ENCODE peak calls at places on chromosome 15, in ten cellular contexts. U is breast epithelium, E is prostate gland, S is HCT116, M is ovary, C is esophagus squamous epithelium, N is IMR-90, D is suprapubic skin, P is body of pancreas, J is adrenal gland. L is an unnamed sample. For H3K4me1, the result is how much of the 10 kb centered on the place peaks cover.

GRCh38 chr15:91592586-91592985 is 260.9 kb upstream of the SLCO3A1 start:
- DNase-seq in U (no peak), E (no peak), S (no peak), M (no peak), C (no peak), N (no peak), D (no peak), P (no peak), J (no peak), L (no peak)

GRCh38 chr15:36950371-36950770 is 150.0 kb downstream of the MEIS2 start:
- DNase-seq in U (no peak), E (no peak), S (no peak), M (no peak), C (no peak), N (no peak), D (no peak), P (no peak), J (no peak), L (no peak)

GRCh38 chr15:48300038-48300437 is 31.2 kb upstream of the DUT start:
- DNase-seq in U (no peak), E (no peak), S (no peak), M (no peak), C (no peak), N (no peak), D (no peak), P (no peak), J (no peak), L (no peak)

GRCh38 chr15:69082556-69082955 is 68.1 kb downstream of the NOX5 start:
- DNase-seq in U (no peak), E (no peak), S (no peak), M (no peak), C (no peak), N (no peak), D (no peak), P (no peak), J (no peak), L (no peak)

GRCh38 chr15:55627730-55628368 is 39.7 kb upstream of the PYGO1 start:
- DNase-seq in U (no peak), E (no peak), S (peak), M (no peak), C (no peak), N (peak), D (peak), P (peak), J (peak), L (no peak)

GRCh38 chr15:95017950-95018349 is 786.6 kb downstream of the MCTP2 start:
- DNase-seq in U (peak), E (no peak), S (no peak), M (peak), C (no peak), N (no peak), D (no peak), P (peak), J (peak), L (peak)

GRCh38 chr15:44296625-44297524 is 8.4 kb downstream of the GOLM2 start:
- DNase-seq in U (no peak), E (peak), S (peak), M (no peak), C (no peak), N (peak), D (no peak), P (peak), J (no peak), L (no peak)

GRCh38 chr15:66657062-66658020 is 44.7 kb upstream of the SMAD6 start:
- DNase-seq in U (no peak), E (no peak), S (no peak), M (no peak), C (no peak), N (no peak), D (no peak), P (no peak), J (no peak), L (no peak)

GRCh38 chr15:82986442-82986780 is 401 bp downstream of the RAMAC start:
- DNase-seq in U (no peak), E (no peak), S (no peak), M (no peak), C (no peak), N (peak), D (no peak), P (no peak), J (no peak), L (peak)

GRCh38 chr15:45268135-45268534 is 16.1 kb downstream of the SLC28A2 start:
- DNase-seq in U (no peak), E (no peak), S (no peak), M (no peak), C (no peak), N (no peak), D (no peak), P (peak), J (no peak), L (no peak)

GRCh38 chr15:78909791-78910228 is 35.0 kb downstream of the CTSH start:
- DNase-seq in U (no peak), E (no peak), S (peak), M (peak), C (no peak), N (peak), D (no peak), P (peak), J (no peak), L (no peak)

GRCh38 chr15:33985287-33985686 is 17.0 kb downstream of the CHRM5 start:
- DNase-seq in U (no peak), E (no peak), S (no peak), M (no peak), C (no peak), N (peak), D (no peak), P (no peak), J (no peak), L (no peak)

GRCh38 chr15:99016680-99017321 is 9.2 kb upstream of the PGPEP1L start:
- DNase-seq in U (no peak), E (no peak), S (no peak), M (no peak), C (no peak), N (peak), D (no peak), P (no peak), J (no peak), L (no peak)

GRCh38 chr15:62407962-62408361 is 242.9 kb upstream of the C2CD4B start:
- DNase-seq in U (no peak), E (no peak), S (no peak), M (no peak), C (no peak), N (no peak), D (no peak), P (no peak), J (no peak), L (no peak)

GRCh38 chr15:68587769-68588385 is 9.1 kb downstream of the CORO2B start:
- DNase-seq in U (no peak), E (no peak), S (no peak), M (no peak), C (no peak), N (no peak), D (no peak), P (no peak), J (no peak), L (no peak)

DNA sequence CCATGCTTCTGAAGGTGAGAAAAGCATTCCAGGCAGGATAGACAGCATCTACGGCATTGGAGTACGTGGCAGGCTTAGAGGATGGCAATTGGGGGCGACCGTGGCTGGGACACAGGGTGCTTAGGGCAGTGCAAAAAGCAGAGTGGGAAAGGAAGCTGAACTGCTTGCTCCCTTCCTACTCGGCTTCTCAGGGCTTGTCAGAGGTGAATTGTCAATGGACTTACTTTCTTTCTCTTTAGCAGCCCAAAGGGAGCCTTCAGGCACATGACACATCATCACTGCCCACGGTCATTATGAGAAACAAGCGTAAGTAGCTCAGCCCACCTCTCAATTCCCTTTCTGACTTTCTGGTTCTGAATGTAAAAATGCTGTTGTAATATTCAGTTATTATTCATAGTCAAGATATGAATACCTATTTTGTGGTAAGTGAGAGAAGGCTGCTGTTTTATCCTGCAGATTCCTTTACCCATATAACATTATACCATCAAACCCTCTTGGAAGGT is 84.3 kb downstream of the KLHL25 start:
- DNase-seq in U (no peak), E (no peak), S (no peak), M (no peak), C (no peak), N (no peak), D (no peak), P (no peak), J (no peak), L (no peak)
- TF ChIP-seq POLR2A in U (no peak), E (no peak), S (no peak), M (no peak), C (no peak), N (no peak), D (no peak), P (no peak), J (no peak), L (no peak)

DNA sequence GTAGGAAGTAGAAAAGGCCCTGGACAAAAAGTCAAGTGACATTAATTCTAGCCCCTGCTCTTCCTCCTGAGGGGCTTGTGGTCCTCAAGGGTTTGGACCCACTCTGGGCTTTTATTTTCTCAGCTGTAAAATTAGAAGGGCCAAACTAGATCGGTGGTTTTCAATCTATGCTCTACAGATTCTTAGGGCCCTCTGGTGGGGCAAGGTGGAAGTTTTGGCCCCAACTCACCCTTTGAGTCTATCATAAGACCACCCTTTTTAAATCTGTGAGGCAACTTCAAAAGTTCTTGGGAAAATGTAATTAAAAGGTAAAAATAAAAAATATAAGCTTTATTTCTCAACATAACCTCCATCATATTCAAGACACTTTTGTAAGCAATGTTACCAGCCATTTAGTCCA is 25.6 kb upstream of the CFAP161 start:
- DNase-seq in U (no peak), E (no peak), S (no peak), M (no peak), C (no peak), N (no peak), D (no peak), P (no peak), J (no peak), L (no peak)
- TF ChIP-seq CTCF in U (peak), E (peak), S (peak), M (no peak), C (peak), N (peak), D (no peak), P (peak), J (peak), L (no peak)

GRCh38 chr15:77225088-77225487 is 154.2 kb upstream of the TSPAN3 start:
- DNase-seq in U (no peak), E (no peak), S (no peak), M (no peak), C (no peak), N (peak), D (no peak), P (no peak), J (no peak), L (no peak)
- H3K4me1 ChIP-seq in U (under half), E (under half), S (under half), M (under half), C (under half), N (under half), D (under half), P (under half), J (under half), L (under half)

DNA sequence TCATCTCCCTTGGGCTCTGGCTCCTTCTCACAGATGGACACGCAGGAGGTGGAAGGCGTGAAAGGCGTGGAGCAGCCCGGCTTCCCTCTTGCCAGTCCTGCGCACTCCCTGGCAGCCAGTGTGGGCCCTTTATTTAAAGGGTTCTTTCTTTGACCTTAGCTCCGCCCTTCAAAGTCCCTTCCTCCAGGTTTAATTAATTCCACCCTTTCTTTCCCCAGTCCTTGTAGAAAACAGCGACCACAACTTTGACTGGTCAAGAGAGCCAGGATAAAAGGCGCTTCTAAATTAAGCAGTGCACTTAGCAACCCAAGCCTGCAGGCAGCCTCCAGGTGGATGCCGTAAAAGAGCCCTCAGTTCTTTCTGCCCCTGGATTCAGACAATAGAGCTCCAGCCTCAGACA is at the start of gene HDC:
- DNase-seq in U (no peak), E (no peak), S (no peak), M (no peak), C (no peak), N (no peak), D (no peak), P (no peak), J (no peak), L (no peak)
- TF ChIP-seq POLR2A in U (no peak), E (no peak), S (no peak), M (no peak), C (no peak), N (no peak), D (no peak), P (no peak), J (no peak), L (no peak)

GRCh38 chr15:49675051-49675450 is 54.2 kb downstream of the DTWD1 start:
- DNase-seq in U (no peak), E (no peak), S (no peak), M (no peak), C (no peak), N (peak), D (no peak), P (no peak), J (no peak), L (no peak)
- TF ChIP-seq CTCF in U (no peak), E (no peak), S (no peak), M (no peak), C (peak), N (peak), D (no peak), P (no peak), J (no peak), L (no peak)

DNA sequence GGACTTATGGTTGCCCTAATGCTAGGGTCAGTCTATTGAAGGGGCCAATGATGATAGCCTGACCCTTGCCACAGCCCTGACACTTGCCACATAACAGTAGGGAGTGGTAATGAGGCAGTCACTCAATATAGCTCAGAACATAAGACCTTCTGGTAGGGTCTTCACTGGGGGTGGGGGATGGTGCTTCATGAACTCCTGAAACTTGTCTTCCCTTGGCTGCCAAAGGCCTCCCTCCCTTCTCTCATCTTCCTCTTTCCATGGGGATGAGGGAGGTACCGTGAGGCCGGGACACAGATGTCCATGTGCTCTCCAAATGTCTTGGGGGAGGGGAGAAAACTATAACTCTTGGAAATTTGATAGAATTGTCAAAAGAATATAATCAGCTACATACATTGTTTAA is 21.1 kb upstream of the THSD4 start:
- DNase-seq in U (no peak), E (no peak), S (no peak), M (no peak), C (no peak), N (no peak), D (no peak), P (no peak), J (no peak), L (no peak)
- H3K4me1 ChIP-seq in U (under half), E (under half), S (under half), M (under half), C (under half), N (under half), D (under half), P (under half), J (under half), L (under half)

GRCh38 chr15:90161946-90162345 is 39.2 kb upstream of the SEMA4B start:
- DNase-seq in U (no peak), E (no peak), S (no peak), M (no peak), C (no peak), N (no peak), D (no peak), P (no peak), J (no peak), L (no peak)

GRCh38 chr15:90162956-90163355 is 38.2 kb upstream of the SEMA4B start:
- DNase-seq in U (no peak), E (no peak), S (no peak), M (no peak), C (no peak), N (no peak), D (no peak), P (no peak), J (no peak), L (no peak)

GRCh38 chr15:90159213-90159612 is 41.9 kb upstream of the SEMA4B start:
- DNase-seq in U (no peak), E (no peak), S (no peak), M (no peak), C (no peak), N (no peak), D (no peak), P (no peak), J (no peak), L (peak)

GRCh38 chr15:90165157-90165556 is 36.0 kb upstream of the SEMA4B start:
- DNase-seq in U (no peak), E (no peak), S (no peak), M (no peak), C (no peak), N (no peak), D (no peak), P (no peak), J (no peak), L (no peak)

DNA sequence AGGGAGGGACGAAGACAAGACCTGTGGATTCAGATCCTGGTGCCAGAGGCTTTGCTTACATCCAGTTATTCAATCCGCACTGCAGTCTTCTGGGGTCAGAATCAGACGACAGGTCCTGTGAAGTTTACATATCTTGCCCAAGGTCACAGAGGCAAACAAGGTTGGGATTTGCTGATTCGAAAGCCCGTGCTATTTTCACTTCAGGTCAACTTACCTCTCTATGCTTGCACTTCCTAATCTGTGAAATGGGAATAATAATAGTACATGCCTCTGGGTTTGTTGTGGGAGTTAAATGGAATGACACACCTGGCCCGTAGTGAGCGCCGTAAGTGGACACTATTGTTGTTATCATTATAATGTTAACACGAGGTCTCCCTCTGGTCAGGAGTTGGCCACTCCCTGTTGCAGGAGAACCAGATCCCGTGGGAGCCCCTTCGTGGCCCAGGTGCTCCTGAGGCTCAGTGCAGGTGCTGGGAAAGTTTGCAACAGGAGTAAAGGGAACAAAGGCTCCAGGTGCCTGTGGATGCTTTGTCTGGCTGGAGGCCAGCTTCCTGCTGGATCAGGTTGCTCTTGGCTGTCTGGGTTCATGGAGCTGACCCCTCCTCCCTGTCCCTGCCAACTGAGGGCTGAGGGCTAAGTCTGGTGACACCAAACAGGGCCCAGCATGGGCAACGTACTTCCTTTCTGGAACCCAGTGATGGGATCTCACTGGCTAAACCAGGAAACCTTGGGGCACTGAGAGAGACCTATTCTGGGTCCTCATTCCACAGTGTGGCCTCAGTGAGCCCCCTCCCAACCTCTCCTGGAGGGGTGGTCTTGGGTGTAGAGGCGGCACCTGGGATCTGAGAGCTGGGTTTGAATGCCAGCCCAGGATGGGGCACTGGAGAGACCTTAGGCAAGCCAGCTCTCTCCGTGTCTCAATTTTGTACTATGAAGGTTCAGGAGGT is 40.1 kb upstream of the SEMA4B start:
- DNase-seq in U (peak), E (peak), S (no peak), M (no peak), C (no peak), N (no peak), D (no peak), P (peak), J (no peak), L (peak)
- TF ChIP-seq POLR2A in U (no peak), E (no peak), S (no peak), M (no peak), C (no peak), N (no peak), D (no peak), P (peak), J (no peak), L (no peak)

GRCh38 chr15:89674526-89674925 is 4.6 kb downstream of the PLIN1 start:
- DNase-seq in U (no peak), E (no peak), S (no peak), M (no peak), C (no peak), N (no peak), D (no peak), P (no peak), J (no peak), L (no peak)
- TF ChIP-seq CTCF in U (no peak), E (no peak), S (no peak), M (no peak), C (no peak), N (no peak), D (no peak), P (peak), J (no peak), L (no peak)

GRCh38 chr15:64464271-64465005 is 4.1 kb downstream of the ZNF609 start:
- DNase-seq in U (no peak), E (no peak), S (no peak), M (no peak), C (no peak), N (peak), D (no peak), P (no peak), J (no peak), L (peak)
- H3K4me1 ChIP-seq in U (under half), E (under half), S (under half), M (under half), C (under half), N (under half), D (half or more), P (half or more), J (under half), L (half or more)

DNA sequence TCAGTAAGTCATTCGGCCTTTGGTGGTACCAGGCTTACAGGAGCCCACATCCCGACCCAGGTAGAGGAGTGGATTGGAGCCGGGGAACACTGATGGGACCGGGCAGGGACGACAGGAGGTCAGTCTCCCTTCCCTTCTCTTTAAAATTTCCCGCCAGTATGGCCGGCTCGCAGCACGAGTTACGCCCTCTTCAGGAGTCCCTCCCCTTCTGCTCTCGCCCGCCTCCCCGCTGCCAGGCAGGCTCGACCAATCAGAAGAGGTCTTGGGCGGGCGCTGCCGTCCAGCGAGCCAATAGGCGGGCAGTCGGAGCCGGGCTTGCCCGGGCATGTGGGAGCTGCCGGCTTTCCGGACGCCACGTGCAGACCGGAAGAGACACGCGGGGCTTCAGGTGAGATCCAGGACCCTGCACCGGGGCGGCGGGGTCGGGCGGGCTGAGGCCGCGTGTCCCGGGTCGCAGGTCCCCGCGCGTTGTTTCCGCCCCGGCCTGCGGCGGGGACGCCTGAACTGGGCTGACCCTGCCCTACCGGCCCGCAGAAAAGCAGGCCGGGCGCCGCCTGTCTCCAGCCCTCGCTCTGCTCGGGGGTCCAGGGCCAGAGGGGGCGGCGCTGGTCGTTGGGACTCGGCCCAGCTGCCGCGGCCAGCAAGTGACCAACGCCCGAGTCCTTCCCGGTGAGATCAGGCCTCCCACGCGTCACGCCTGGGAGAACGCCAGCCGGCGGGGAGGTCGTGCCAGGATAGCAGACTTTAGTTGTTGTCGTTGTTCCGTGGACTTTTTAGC is at the start of gene AEN:
- DNase-seq in U (peak), E (peak), S (peak), M (peak), C (peak), N (peak), D (peak), P (peak), J (peak), L (peak)
- TF ChIP-seq POLR2A in U (no peak), E (peak), S (no peak), M (peak), C (no peak), N (peak), D (peak), P (peak), J (no peak), L (no peak)

L was measured in thyroid gland.